ENCODE peak calls at places on chromosomes 3 and 15, in nine cellular contexts. O is foreskin fibroblast; B is lower leg skin; J is fibroblast of pulmonary artery; H is activated CD8-positive, alpha-beta T cell treated with anti-CD3 and anti-CD28 coated beads for 36 hours; N is fibroblast of lung; Q is gastrocnemius medialis; L is colonic mucosa; V is GM12865. C is an unnamed sample.

GRCh38 chr3:49805367-49805782 is 2.3 kb downstream of the INKA1 start:
- DNase-seq in O (peak; percentile 94), B (peak; percentile 96), J (peak; percentile 97), H (no peak), N (peak; percentile 21), Q (peak; percentile 87), L (peak; percentile 32), V (peak; percentile 58), C (no peak)

GRCh38 chr3:161296814-161297213 is 74.5 kb downstream of the SPTSSB start:
- DNase-seq in O (no peak), B (no peak), J (no peak), H (no peak), N (no peak), Q (no peak), L (no peak), V (no peak), C (no peak)

GRCh38 chr3:158789592-158789991 is 12.3 kb upstream of the MFSD1 start:
- DNase-seq in O (peak; percentile 82), B (no peak), J (peak; percentile 79), H (no peak), N (peak; percentile 60), Q (no peak), L (no peak), V (peak; percentile 14), C (no peak)

GRCh38 chr3:123755085-123755484 is 129.0 kb downstream of the MYLK start:
- DNase-seq in O (no peak), B (peak; percentile 50), J (no peak), H (no peak), N (no peak), Q (no peak), L (peak; percentile 79), V (no peak), C (no peak)

GRCh38 chr3:59992578-59992977 is 942.8 kb upstream of the CFAP20DC start:
- DNase-seq in O (no peak), B (no peak), J (no peak), H (peak; percentile 43), N (no peak), Q (no peak), L (no peak), V (no peak), C (no peak)

GRCh38 chr15:74382004-74382816 is 14.8 kb upstream of the CYP11A1 start:
- DNase-seq in O (peak; percentile 92), B (peak; percentile 97), J (peak; percentile 79), H (peak; percentile 85), N (peak; percentile 71), Q (peak; percentile 59), L (peak; percentile 86), V (peak; percentile 86), C (no peak)

GRCh38 chr3:148681080-148681479 is 16.6 kb upstream of the AGTR1 start:
- DNase-seq in O (peak; percentile 51), B (no peak), J (no peak), H (no peak), N (no peak), Q (no peak), L (no peak), V (no peak), C (no peak)

GRCh38 chr3:142319094-142319493 is 93.7 kb upstream of the GK5 start:
- DNase-seq in O (peak; percentile 61), B (no peak), J (peak; percentile 45), H (no peak), N (peak; percentile 80), Q (no peak), L (no peak), V (no peak), C (peak; percentile 72)

GRCh38 chr15:77966540-77967290 is 110.8 kb downstream of the TBC1D2B start:
- DNase-seq in O (peak; percentile 80), B (peak; percentile 72), J (peak; percentile 58), H (peak; percentile 45), N (peak; percentile 40), Q (no peak), L (peak; percentile 50), V (peak; percentile 57), C (peak; percentile 23)

GRCh38 chr3:42755681-42756578 is 17.1 kb downstream of the CCDC13 start:
- DNase-seq in O (peak; percentile 67), B (peak; percentile 68), J (peak; percentile 46), H (peak; percentile 34), N (peak; percentile 16), Q (no peak), L (no peak), V (peak; percentile 38), C (no peak)

GRCh38 chr3:143203848-143204247 is 84.3 kb downstream of the CHST2 start:
- DNase-seq in O (peak; percentile 71), B (no peak), J (peak; percentile 11), H (no peak), N (peak; percentile 68), Q (no peak), L (no peak), V (no peak), C (peak; percentile 49)

GRCh38 chr3:87233805-87234204 is 6.7 kb downstream of the CHMP2B start:
- DNase-seq in O (no peak), B (no peak), J (no peak), H (no peak), N (no peak), Q (no peak), L (no peak), V (no peak), C (no peak)

GRCh38 chr3:193883551-193883950 is 252.4 kb upstream of the HES1 start:
- DNase-seq in O (no peak), B (no peak), J (peak; percentile 28), H (no peak), N (peak; percentile 84), Q (no peak), L (no peak), V (no peak), C (peak; percentile 77)

GRCh38 chr15:56042982-56043980 is 49.9 kb upstream of the NEDD4 start:
- DNase-seq in O (no peak), B (no peak), J (no peak), H (peak; percentile 76), N (no peak), Q (no peak), L (no peak), V (peak; percentile 43), C (no peak)

GRCh38 chr3:58260261-58260731 is 22.7 kb downstream of the ABHD6 start:
- DNase-seq in O (peak; percentile 73), B (no peak), J (peak; percentile 56), H (peak; percentile 61), N (peak; percentile 94), Q (no peak), L (no peak), V (no peak), C (peak; percentile 94)

GRCh38 chr3:9947025-9947995 is 4.9 kb downstream of the PRRT3 start:
- DNase-seq in O (peak; percentile 94), B (peak; percentile 92), J (peak; percentile 71), H (no peak), N (peak; percentile 76), Q (peak; percentile 71), L (peak; percentile 79), V (no peak), C (peak; percentile 60)

GRCh38 chr15:96583671-96584070 is 253.2 kb downstream of the NR2F2 start:
- DNase-seq in O (no peak), B (no peak), J (peak; percentile 8), H (no peak), N (no peak), Q (no peak), L (no peak), V (no peak), C (no peak)
- TF ChIP-seq CTCF in O (no peak), B (no peak), J (no peak), H (no peak), N (no peak), Q (no peak), L (no peak), V (no peak), C (no peak)

DNA sequence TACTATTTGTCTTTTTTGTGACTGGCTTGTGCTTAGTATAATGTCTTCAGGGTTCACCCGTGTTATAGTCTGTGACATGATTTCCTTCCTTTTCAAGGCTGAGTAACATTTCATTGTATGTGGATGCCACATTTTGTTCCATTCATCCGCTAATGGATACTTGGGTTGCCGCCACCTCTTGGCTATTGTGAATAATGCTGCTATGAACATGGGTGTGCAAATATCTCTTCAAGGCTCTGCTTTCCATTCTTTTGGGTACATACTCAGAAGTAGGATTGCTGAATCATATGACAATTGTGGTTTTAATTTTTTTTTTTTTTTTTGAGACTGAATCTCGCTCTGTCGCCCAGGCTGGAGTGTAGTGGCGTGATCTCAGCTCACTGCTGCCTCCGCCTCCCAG is 15.4 kb downstream of the CRTC3 start:
- DNase-seq in O (no peak), B (no peak), J (no peak), H (no peak), N (no peak), Q (no peak), L (no peak), V (no peak), C (no peak)
- TF ChIP-seq CTCF in O (no peak), B (no peak), J (no peak), H (no peak), N (no peak), Q (no peak), L (no peak), V (no peak), C (no peak)

DNA sequence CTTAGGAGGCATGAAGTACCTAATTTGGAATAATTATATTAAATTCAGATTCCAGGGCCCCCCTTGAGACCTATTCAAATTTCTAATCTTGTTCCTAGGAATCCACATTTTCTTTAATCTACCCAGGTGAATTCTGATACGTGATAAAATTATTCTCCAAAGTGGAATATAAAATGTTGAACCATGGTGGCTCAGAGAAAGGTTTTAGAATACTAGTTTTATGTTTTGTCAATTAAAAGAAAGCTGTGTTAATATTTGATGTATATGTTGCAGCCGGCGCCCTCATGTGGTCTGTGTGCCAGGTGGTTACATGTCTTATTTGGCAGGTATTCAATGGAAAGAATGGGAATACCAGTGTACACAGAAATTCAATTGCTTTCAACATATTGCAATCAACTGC is 321.8 kb downstream of the FEZF2 start:
- DNase-seq in O (peak; percentile 54), B (no peak), J (peak; percentile 40), H (peak; percentile 9), N (peak; percentile 20), Q (no peak), L (peak; percentile 40), V (no peak), C (no peak)
- TF ChIP-seq CTCF in O (peak; percentile 31), B (no peak), J (peak; percentile 38), H (no peak), N (peak; percentile 37), Q (no peak), L (peak; percentile 21), V (no peak), C (peak; percentile 38)

DNA sequence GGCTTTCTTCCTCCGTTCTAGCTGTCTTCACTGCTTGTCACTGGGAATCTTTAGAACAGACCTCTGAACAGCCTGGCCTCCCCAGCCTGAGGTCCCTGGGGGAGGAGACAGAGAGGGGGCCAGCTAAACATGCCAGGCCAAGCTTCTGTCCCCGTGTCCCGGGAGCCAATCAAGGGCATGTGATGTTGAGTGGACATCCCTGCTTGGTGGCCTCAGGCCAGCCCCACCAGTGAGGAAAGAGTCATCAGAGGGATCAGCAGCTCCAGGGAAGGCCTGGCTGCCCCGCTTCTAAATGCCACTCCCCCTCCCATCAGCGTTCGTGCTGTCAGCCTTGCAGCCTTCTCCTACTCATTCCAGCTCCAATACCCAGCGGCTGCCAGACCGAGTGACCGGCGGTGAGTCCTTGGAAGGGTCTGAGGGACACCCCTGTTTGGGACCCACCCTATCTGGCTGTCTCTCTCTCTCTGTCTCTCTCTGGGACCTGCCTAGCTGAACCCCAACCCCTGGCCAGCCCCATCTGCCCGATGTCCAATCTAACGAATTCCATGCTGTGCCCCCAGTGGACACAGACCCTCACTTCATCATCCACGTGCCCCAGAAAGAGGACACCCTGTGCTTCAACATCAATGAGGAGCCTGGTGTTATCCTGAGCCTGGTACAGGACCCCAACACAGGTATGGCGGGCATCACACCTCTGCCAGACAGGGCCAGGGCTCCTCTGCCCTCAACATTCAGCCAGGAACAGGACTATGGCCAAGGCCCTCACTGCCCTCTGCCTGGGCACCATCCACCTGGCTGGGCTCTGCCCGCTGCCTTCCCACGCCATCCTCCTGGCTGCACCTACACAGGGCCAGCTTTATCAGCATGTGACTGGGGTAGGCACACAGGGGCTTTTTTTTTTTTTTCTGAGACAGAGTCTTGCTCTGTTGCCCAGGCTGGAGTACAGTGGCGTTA is 6.6 kb upstream of the ITIH3 start:
- DNase-seq in O (peak; percentile 43), B (peak; percentile 89), J (no peak), H (no peak), N (no peak), Q (no peak), L (no peak), V (no peak), C (no peak)
- TF ChIP-seq CTCF in O (no peak), B (no peak), J (no peak), H (no peak), N (no peak), Q (no peak), L (no peak), V (no peak), C (no peak)

C was measured in astrocyte.